ENCODE peak calls at places on chromosomes 3 and 15, in six cellular contexts. C, Y, L, K, O and A are unnamed samples.

GRCh38 chr15:90813796-90814192 is 54.6 kb upstream of the FURIN start:
- DNase-seq in C (no peak), Y (no peak), L (no peak), K (no peak), O (no peak), A (no peak)

GRCh38 chr3:143207338-143207961 is 87.9 kb downstream of the CHST2 start:
- DNase-seq in C (peak; percentile 10), Y (no peak), L (no peak), K (no peak), O (peak; percentile 27), A (no peak)

GRCh38 chr3:127254001-127254400 is 33.8 kb downstream of the PRR20G start:
- DNase-seq in C (no peak), Y (no peak), L (no peak), K (no peak), O (no peak), A (no peak)

GRCh38 chr15:59941612-59942011 is 62.5 kb upstream of the FOXB1 start:
- DNase-seq in C (no peak), Y (no peak), L (no peak), K (no peak), O (no peak), A (no peak)

GRCh38 chr15:101481381-101481705 is 8.2 kb downstream of the PCSK6 start:
- DNase-seq in C (no peak), Y (no peak), L (no peak), K (no peak), O (no peak), A (no peak)

GRCh38 chr3:27943106-27943505 is 221.0 kb upstream of the EOMES start:
- DNase-seq in C (peak; percentile 36), Y (no peak), L (no peak), K (no peak), O (no peak), A (no peak)

GRCh38 chr3:169664034-169664820 is 715 bp upstream of the MECOM start:
- DNase-seq in C (no peak), Y (peak; percentile 79), L (peak; percentile 26), K (no peak), O (no peak), A (peak; percentile 70)

GRCh38 chr3:194871143-194871863 is 185.6 kb downstream of the FAM43A start:
- DNase-seq in C (peak; percentile 73), Y (peak; percentile 87), L (peak; percentile 61), K (peak; percentile 73), O (peak; percentile 35), A (peak; percentile 59)

GRCh38 chr15:34217587-34218225 is 7.1 kb upstream of the EMC4 start:
- DNase-seq in C (no peak), Y (no peak), L (no peak), K (no peak), O (no peak), A (no peak)

GRCh38 chr3:197577366-197578074 is 21.8 kb upstream of the BDH1 start:
- DNase-seq in C (no peak), Y (no peak), L (no peak), K (no peak), O (no peak), A (no peak)

GRCh38 chr15:58639002-58639756 is 110.3 kb downstream of the ADAM10 start:
- DNase-seq in C (no peak), Y (no peak), L (no peak), K (no peak), O (no peak), A (no peak)

GRCh38 chr3:150371741-150372254 is 36.3 kb upstream of the TSC22D2 start:
- DNase-seq in C (peak; percentile 97), Y (no peak), L (no peak), K (no peak), O (no peak), A (no peak)

GRCh38 chr3:150367771-150368170 is 40.3 kb upstream of the TSC22D2 start:
- DNase-seq in C (no peak), Y (no peak), L (no peak), K (no peak), O (no peak), A (no peak)

GRCh38 chr3:150370982-150371381 is 37.1 kb upstream of the TSC22D2 start:
- DNase-seq in C (no peak), Y (no peak), L (no peak), K (no peak), O (no peak), A (no peak)

GRCh38 chr3:150372320-150373118 is 35.6 kb upstream of the TSC22D2 start:
- DNase-seq in C (peak; percentile 81), Y (no peak), L (no peak), K (no peak), O (no peak), A (no peak)

GRCh38 chr3:150370129-150370602 is 37.9 kb upstream of the TSC22D2 start:
- DNase-seq in C (peak; percentile 95), Y (no peak), L (no peak), K (peak; percentile 64), O (no peak), A (no peak)
- H3K4me3 ChIP-seq in C (peak overlapping the region; percentile 47), Y (no peak overlapping the region), L (no peak overlapping the region), K (peak overlapping the region; percentile 22), O (no peak overlapping the region), A (no peak overlapping the region)

DNA sequence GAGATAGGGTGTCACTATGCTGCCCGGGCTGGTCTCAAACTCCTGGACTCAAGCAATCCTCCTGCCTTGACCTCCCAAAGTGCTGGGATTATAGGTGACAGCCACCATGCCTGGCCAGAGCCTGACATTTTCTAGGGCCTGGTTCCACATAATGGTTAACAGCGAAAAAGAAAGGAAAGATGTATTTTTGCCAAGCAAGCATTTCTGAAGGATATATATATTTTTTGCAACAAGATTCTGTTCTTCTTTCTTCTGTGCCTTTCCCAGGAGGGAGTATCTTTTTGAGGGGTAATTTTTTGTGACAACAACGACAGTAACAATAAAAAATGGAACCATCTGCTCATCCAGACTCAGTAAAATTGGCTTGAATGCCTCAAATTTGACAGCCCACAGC is 8.3 kb upstream of the DNAJA4 start:
- DNase-seq in C (no peak), Y (no peak), L (no peak), K (no peak), O (no peak), A (no peak)
- H3K4me1 ChIP-seq in C (no peaks in the 10 kb centered on the region), Y (no peaks in the 10 kb centered on the region), L (no peaks in the 10 kb centered on the region), K (no peaks in the 10 kb centered on the region), O (no peaks in the 10 kb centered on the region), A (no peaks in the 10 kb centered on the region)

DNA sequence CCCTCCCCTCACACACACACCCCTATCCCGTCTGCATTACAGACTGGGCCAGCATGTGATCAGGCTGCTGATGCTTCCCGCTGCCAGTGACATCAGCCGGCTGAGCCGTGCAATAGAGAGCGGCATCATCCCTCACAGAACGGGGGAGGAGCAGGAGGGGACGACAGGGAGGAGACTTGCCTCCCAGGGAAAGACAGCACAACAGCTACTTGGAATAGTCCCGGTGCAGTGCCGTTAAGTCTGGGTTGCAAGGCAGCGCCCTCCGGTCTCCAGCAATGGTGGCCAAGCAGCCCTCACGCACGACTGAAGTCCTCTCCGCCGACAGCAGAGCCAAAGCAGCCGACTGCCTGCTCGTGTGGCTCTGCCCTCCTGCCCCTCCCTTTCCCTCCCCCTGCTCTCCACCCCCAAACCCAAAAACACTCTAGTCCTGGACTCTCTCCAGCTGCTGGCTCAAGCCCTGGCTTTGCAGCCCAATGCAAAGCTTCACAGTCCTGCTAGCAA is 31.5 kb upstream of the RPS17 start:
- DNase-seq in C (no peak), Y (no peak), L (peak; percentile 47), K (peak; percentile 66), O (no peak), A (peak; percentile 63)
- H3K4me3 ChIP-seq in C (no peak overlapping the region), Y (no peak overlapping the region), L (peak overlapping the region; percentile 31), K (peak overlapping the region; percentile 35), O (no peak overlapping the region), A (peak overlapping the region; percentile 24)

DNA sequence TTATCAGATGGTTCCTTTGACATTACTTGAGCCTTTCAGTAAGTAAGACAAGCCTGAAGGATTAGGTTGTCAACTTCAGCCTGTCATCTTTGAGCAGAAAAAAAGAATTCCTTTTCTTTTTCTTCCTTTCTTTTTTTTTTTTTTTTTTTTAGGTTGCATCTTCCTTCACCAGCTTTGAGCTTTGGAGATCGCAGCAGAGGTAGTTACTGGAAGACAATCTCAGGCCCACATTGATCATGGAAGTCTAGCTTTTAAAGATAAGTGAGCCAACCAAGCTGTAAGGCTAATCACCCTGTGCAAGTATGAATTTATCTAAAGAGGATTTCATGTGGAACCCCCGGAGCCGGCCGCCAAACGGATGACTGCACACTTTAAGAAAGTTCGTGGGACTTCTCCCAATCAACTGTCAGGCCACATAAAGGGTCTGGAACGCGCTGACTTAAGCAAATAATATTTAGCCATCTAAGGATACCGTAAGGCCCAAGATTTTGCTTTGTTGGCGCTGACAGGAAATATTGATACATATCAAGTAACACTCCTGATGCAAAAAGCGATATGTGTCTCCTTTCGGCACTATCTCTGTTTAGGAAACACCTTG is 1040.0 kb upstream of the NR2F2 start:
- DNase-seq in C (no peak), Y (no peak), L (no peak), K (no peak), O (no peak), A (no peak)
- H3K4me1 ChIP-seq in C (no peaks in the 10 kb centered on the region), Y (no peaks in the 10 kb centered on the region), L (peaks cover 6% of the 10 kb centered on the region), K (peaks cover 3% of the 10 kb centered on the region), O (no peaks in the 10 kb centered on the region), A (no peaks in the 10 kb centered on the region)

GRCh38 chr3:52456800-52457183 is 1.4 kb downstream of the NISCH start:
- DNase-seq in C (no peak), Y (no peak), L (no peak), K (no peak), O (no peak), A (no peak)
- H3K4me3 ChIP-seq in C (peak overlapping the region; percentile 66), Y (peak overlapping the region; percentile 59), L (peak overlapping the region; percentile 82), K (peak overlapping the region; percentile 89), O (no peak overlapping the region), A (peak overlapping the region; percentile 78)

GRCh38 chr15:44712108-44713005 is 1.0 kb downstream of the B2M start:
- DNase-seq in C (peak; percentile 71), Y (peak; percentile 84), L (peak; percentile 45), K (peak; percentile 73), O (peak; percentile 75), A (peak; percentile 64)
- H3K4me1 ChIP-seq in C (peaks cover 5% of the 10 kb centered on the region), Y (peaks cover 53% of the 10 kb centered on the region), L (peaks cover 47% of the 10 kb centered on the region), K (peaks cover 48% of the 10 kb centered on the region), O (no peaks in the 10 kb centered on the region), A (no peaks in the 10 kb centered on the region)

DNA sequence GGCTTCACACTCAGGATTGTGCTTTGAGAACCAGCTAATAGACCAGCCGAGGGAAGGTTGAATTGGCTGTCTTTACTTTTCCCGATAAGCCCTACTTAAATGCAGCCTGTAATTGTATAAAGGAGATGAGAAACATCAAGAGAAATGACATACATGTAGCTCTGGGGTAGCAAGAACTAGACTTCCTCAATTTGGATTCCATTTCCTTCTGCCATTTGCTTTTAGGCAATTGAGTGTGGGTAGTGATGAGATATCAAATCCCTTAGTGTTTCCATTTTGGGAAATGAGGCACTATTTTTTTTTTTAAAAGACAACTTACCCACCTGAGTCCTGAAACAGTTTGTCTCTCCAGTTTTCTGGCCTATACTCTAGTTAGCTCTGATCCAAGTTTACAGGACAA is 2.2 kb downstream of the INAFM2 start:
- DNase-seq in C (no peak), Y (no peak), L (no peak), K (no peak), O (no peak), A (no peak)
- H3K4me3 ChIP-seq in C (no peak overlapping the region), Y (no peak overlapping the region), L (peak overlapping the region; percentile 86), K (no peak overlapping the region), O (no peak overlapping the region), A (no peak overlapping the region)